ENCODE peak calls at places on chromosomes 16 and 17, in five cellular contexts. One of them, this sample, is unnamed.

GRCh38 chr17:44352922-44353655 is 8.0 kb downstream of the GRN start:
- DNase-seq in naive thymus-derived CD4-positive, alpha-beta T cell: no peak
- DNase-seq in endodermal cell: no peak
- DNase-seq in AG10803: no peak
- DNase-seq in left ventricle myocardium inferior: no peak
- DNase-seq in this sample: no peak

GRCh38 chr16:16005725-16006124 is 56.3 kb downstream of the ABCC1 start:
- DNase-seq in endodermal cell: no peak
- DNase-seq in naive thymus-derived CD4-positive, alpha-beta T cell: no peak
- DNase-seq in left ventricle myocardium inferior: no peak
- DNase-seq in AG10803: no peak
- DNase-seq in this sample: no peak

GRCh38 chr16:9370071-9370491 is 278.6 kb downstream of the HAPSTR1 start:
- DNase-seq in endodermal cell: peak
- DNase-seq in left ventricle myocardium inferior: peak
- DNase-seq in AG10803: no peak
- DNase-seq in naive thymus-derived CD4-positive, alpha-beta T cell: no peak
- DNase-seq in this sample: no peak

GRCh38 chr16:27894441-27894840 is 169.1 kb downstream of the GSG1L start:
- DNase-seq in left ventricle myocardium inferior: no peak
- DNase-seq in naive thymus-derived CD4-positive, alpha-beta T cell: no peak
- DNase-seq in endodermal cell: no peak
- DNase-seq in AG10803: no peak
- DNase-seq in this sample: no peak

GRCh38 chr16:10408824-10409381 is 23.0 kb downstream of the ATF7IP2 start:
- DNase-seq in endodermal cell: no peak
- DNase-seq in naive thymus-derived CD4-positive, alpha-beta T cell: no peak
- DNase-seq in left ventricle myocardium inferior: no peak
- DNase-seq in AG10803: no peak
- DNase-seq in this sample: no peak

GRCh38 chr16:2207872-2208271 is 2.6 kb downstream of the MLST8 start:
- DNase-seq in AG10803: no peak
- DNase-seq in endodermal cell: no peak
- DNase-seq in naive thymus-derived CD4-positive, alpha-beta T cell: no peak
- DNase-seq in left ventricle myocardium inferior: no peak
- DNase-seq in this sample: no peak

GRCh38 chr17:17708301-17708700 is 27.0 kb downstream of the RAI1 start:
- DNase-seq in naive thymus-derived CD4-positive, alpha-beta T cell: no peak
- DNase-seq in endodermal cell: no peak
- DNase-seq in left ventricle myocardium inferior: no peak
- DNase-seq in AG10803: no peak
- DNase-seq in this sample: no peak

GRCh38 chr17:48014603-48015037 is 23.0 kb downstream of the COPZ2 start:
- DNase-seq in left ventricle myocardium inferior: no peak
- DNase-seq in endodermal cell: no peak
- DNase-seq in AG10803: no peak
- DNase-seq in naive thymus-derived CD4-positive, alpha-beta T cell: no peak
- DNase-seq in this sample: no peak

GRCh38 chr17:17545031-17545820 is 46.3 kb downstream of the PEMT start:
- DNase-seq in AG10803: peak
- DNase-seq in left ventricle myocardium inferior: no peak
- DNase-seq in naive thymus-derived CD4-positive, alpha-beta T cell: no peak
- DNase-seq in endodermal cell: no peak
- DNase-seq in this sample: no peak

GRCh38 chr17:37176683-37177082 is 199.1 kb upstream of the C17orf78 start:
- DNase-seq in endodermal cell: no peak
- DNase-seq in naive thymus-derived CD4-positive, alpha-beta T cell: no peak
- DNase-seq in AG10803: no peak
- DNase-seq in left ventricle myocardium inferior: no peak
- DNase-seq in this sample: peak

GRCh38 chr17:28341516-28341915 is 6.0 kb downstream of the TNFAIP1 start:
- DNase-seq in AG10803: no peak
- DNase-seq in endodermal cell: no peak
- DNase-seq in left ventricle myocardium inferior: no peak
- DNase-seq in naive thymus-derived CD4-positive, alpha-beta T cell: no peak
- DNase-seq in this sample: no peak

GRCh38 chr17:53101706-53102105 is 721.0 kb upstream of the KIF2B start:
- DNase-seq in left ventricle myocardium inferior: no peak
- DNase-seq in naive thymus-derived CD4-positive, alpha-beta T cell: no peak
- DNase-seq in endodermal cell: no peak
- DNase-seq in AG10803: no peak
- DNase-seq in this sample: no peak

GRCh38 chr17:16250635-16251034 is 33.6 kb downstream of the PIGL start:
- DNase-seq in endodermal cell: no peak
- DNase-seq in naive thymus-derived CD4-positive, alpha-beta T cell: no peak
- DNase-seq in AG10803: peak
- DNase-seq in left ventricle myocardium inferior: no peak
- DNase-seq in this sample: no peak

GRCh38 chr16:48558269-48558915 is 51.6 kb downstream of the N4BP1 start:
- DNase-seq in endodermal cell: no peak
- DNase-seq in naive thymus-derived CD4-positive, alpha-beta T cell: no peak
- DNase-seq in left ventricle myocardium inferior: no peak
- DNase-seq in AG10803: peak
- DNase-seq in this sample: peak

GRCh38 chr16:59385953-59386352 is 651.8 kb upstream of the GOT2 start:
- DNase-seq in left ventricle myocardium inferior: no peak
- DNase-seq in AG10803: peak
- DNase-seq in endodermal cell: no peak
- DNase-seq in naive thymus-derived CD4-positive, alpha-beta T cell: no peak
- DNase-seq in this sample: no peak

GRCh38 chr17:50922107-50922506 is 56.0 kb upstream of the TOB1 start:
- DNase-seq in AG10803: peak
- DNase-seq in naive thymus-derived CD4-positive, alpha-beta T cell: no peak
- DNase-seq in endodermal cell: no peak
- DNase-seq in left ventricle myocardium inferior: no peak
- DNase-seq in this sample: no peak

GRCh38 chr16:82133798-82134197 is 36.2 kb downstream of the MPHOSPH6 start:
- DNase-seq in naive thymus-derived CD4-positive, alpha-beta T cell: peak
- DNase-seq in endodermal cell: no peak
- DNase-seq in left ventricle myocardium inferior: no peak
- DNase-seq in AG10803: no peak
- DNase-seq in this sample: no peak

GRCh38 chr17:43734376-43734775 is 24.2 kb downstream of the SOST start:
- DNase-seq in left ventricle myocardium inferior: no peak
- DNase-seq in naive thymus-derived CD4-positive, alpha-beta T cell: no peak
- DNase-seq in AG10803: peak
- DNase-seq in endodermal cell: no peak
- DNase-seq in this sample: no peak

GRCh38 chr17:81794509-81794908 is 9.4 kb upstream of the GCGR start:
- DNase-seq in naive thymus-derived CD4-positive, alpha-beta T cell: no peak
- DNase-seq in left ventricle myocardium inferior: no peak
- DNase-seq in AG10803: peak
- DNase-seq in endodermal cell: peak
- DNase-seq in this sample: no peak

GRCh38 chr17:32916134-32916533 is 11.8 kb upstream of the TMEM98 start:
- DNase-seq in endodermal cell: no peak
- DNase-seq in naive thymus-derived CD4-positive, alpha-beta T cell: no peak
- DNase-seq in AG10803: no peak
- DNase-seq in left ventricle myocardium inferior: no peak
- DNase-seq in this sample: no peak

GRCh38 chr16:6209355-6209930 is 1111.8 kb upstream of the EEF2KMT start:
- DNase-seq in naive thymus-derived CD4-positive, alpha-beta T cell: no peak
- DNase-seq in left ventricle myocardium inferior: no peak
- DNase-seq in endodermal cell: no peak
- DNase-seq in AG10803: no peak
- DNase-seq in this sample: no peak

GRCh38 chr17:28567604-28568003 is 3.7 kb downstream of the PIGS start:
- DNase-seq in naive thymus-derived CD4-positive, alpha-beta T cell: no peak
- DNase-seq in endodermal cell: peak
- DNase-seq in left ventricle myocardium inferior: no peak
- DNase-seq in AG10803: no peak
- DNase-seq in this sample: no peak

GRCh38 chr17:69916761-69917160 is 158.3 kb upstream of the KCNJ16 start:
- DNase-seq in endodermal cell: no peak
- DNase-seq in left ventricle myocardium inferior: no peak
- DNase-seq in naive thymus-derived CD4-positive, alpha-beta T cell: no peak
- DNase-seq in AG10803: peak
- DNase-seq in this sample: no peak

GRCh38 chr17:80864751-80865150 is 126.9 kb upstream of the CHMP6 start:
- DNase-seq in naive thymus-derived CD4-positive, alpha-beta T cell: no peak
- DNase-seq in endodermal cell: no peak
- DNase-seq in AG10803: no peak
- DNase-seq in left ventricle myocardium inferior: no peak
- DNase-seq in this sample: no peak